ENCODE peak calls at places on chromosomes 11 and 22, in five cellular contexts. Z, K, C, X and Y are unnamed samples.

GRCh38 chr11:17383466-17383865 is 5.0 kb downstream of the KCNJ11 start:
- DNase-seq in X (no peak), Z (no peak), C (no peak), K (no peak), Y (no peak)

GRCh38 chr11:77106321-77106720 is 3.7 kb downstream of the OMP start:
- DNase-seq in C (no peak), Z (no peak), X (no peak), K (no peak), Y (peak)

GRCh38 chr22:35686298-35686697 is 31.4 kb upstream of the APOL5 start:
- DNase-seq in X (no peak), C (no peak), K (no peak), Z (no peak), Y (no peak)

GRCh38 chr22:48894804-48895250 is 932.8 kb downstream of the BRD1 start:
- DNase-seq in Z (no peak), X (no peak), K (no peak), C (no peak), Y (no peak)

GRCh38 chr11:78801161-78801884 is 226.7 kb upstream of the NARS2 start:
- DNase-seq in Z (peak), K (peak), X (no peak), C (peak), Y (peak)

GRCh38 chr11:92837595-92837994 is 131.9 kb upstream of the MTNR1B start:
- DNase-seq in C (no peak), Z (no peak), K (no peak), X (no peak), Y (no peak)

GRCh38 chr11:116993599-116993998 is 104.6 kb downstream of the SIK3 start:
- DNase-seq in C (no peak), X (no peak), Z (no peak), K (no peak), Y (no peak)

GRCh38 chr22:27868738-27869282 is 50.2 kb downstream of the PITPNB start:
- DNase-seq in C (no peak), Z (no peak), K (no peak), X (no peak), Y (no peak)

GRCh38 chr11:665707-666281 is 28.7 kb downstream of the DRD4 start:
- DNase-seq in K (no peak), Z (peak), X (no peak), C (no peak), Y (peak)

GRCh38 chr22:38186429-38186828 is 4.8 kb upstream of the PLA2G6 start:
- DNase-seq in Z (no peak), C (no peak), X (no peak), K (no peak), Y (no peak)

GRCh38 chr22:25700996-25701815 is 40.8 kb upstream of the MYO18B start:
- DNase-seq in K (no peak), Z (peak), X (no peak), C (no peak), Y (no peak)

GRCh38 chr11:72732329-72732728 is 19.9 kb downstream of the ARAP1 start:
- DNase-seq in Z (peak), X (no peak), K (no peak), C (no peak), Y (peak)

GRCh38 chr22:50009251-50009650 is 3.3 kb downstream of the IL17REL start:
- DNase-seq in K (no peak), Z (no peak), C (no peak), X (no peak), Y (no peak)

GRCh38 chr22:37626144-37626543 is 13.3 kb upstream of the SH3BP1 start:
- DNase-seq in X (no peak), Z (peak), C (no peak), K (no peak), Y (no peak)

GRCh38 chr11:368414-369335 is 624 bp upstream of the B4GALNT4 start:
- DNase-seq in K (no peak), X (no peak), Z (no peak), C (no peak), Y (no peak)

GRCh38 chr11:62264004-62264403 is 6.0 kb upstream of the SCGB2A2 start:
- DNase-seq in X (no peak), Z (no peak), C (no peak), K (peak), Y (no peak)

GRCh38 chr11:11882539-11882938 is 40.8 kb downstream of the USP47 start:
- DNase-seq in C (no peak), K (no peak), Z (no peak), X (no peak), Y (no peak)

GRCh38 chr11:81874627-81875026 is 859.0 kb downstream of the FAM181B start:
- DNase-seq in Z (no peak), C (no peak), X (no peak), K (no peak), Y (no peak)

GRCh38 chr11:33634291-33634834 is 66.3 kb downstream of the C11orf91 start:
- DNase-seq in X (no peak), C (peak), Z (no peak), K (no peak), Y (no peak)

GRCh38 chr22:45284705-45285305 is at the start of gene UPK3A:
- DNase-seq in C (no peak), Z (peak), X (no peak), K (no peak), Y (peak)

GRCh38 chr11:74571062-74571399 is 21.4 kb upstream of the POLD3 start:
- DNase-seq in Z (no peak), C (no peak), K (no peak), X (no peak), Y (no peak)

GRCh38 chr11:27013741-27014415 is 20.0 kb downstream of the FIBIN start:
- DNase-seq in K (no peak), C (no peak), Z (no peak), X (no peak), Y (no peak)

GRCh38 chr11:1559103-1559951 is 12.7 kb downstream of the DUSP8 start:
- DNase-seq in X (peak), C (peak), K (no peak), Z (peak), Y (peak)

GRCh38 chr11:97201743-97202612 is 812.2 kb downstream of the JRKL start:
- DNase-seq in Z (no peak), X (no peak), K (no peak), C (no peak), Y (no peak)